ENCODE peak calls at places on chromosomes 4 and X, in six cellular contexts. J is HTR-8/SVneo; B is T-helper 1 cell; K is naive thymus-derived CD4-positive, alpha-beta T cell; V is stromal cell of bone marrow; C is SK-N-SH. M is an unnamed sample.

GRCh38 chr4:168475745-168476144 is 4.5 kb downstream of the DDX60L start:
- DNase-seq in B (no peak), K (no peak), C (no peak), J (no peak), V (no peak), M (no peak)

GRCh38 chrX:53659039-53659438 is 27.5 kb downstream of the HUWE1 start:
- DNase-seq in B (no peak), C (no peak), K (no peak), V (no peak), J (no peak), M (no peak)

GRCh38 chr4:182382941-182383340 is 139.7 kb downstream of the TENM3 start:
- DNase-seq in B (no peak), K (no peak), V (no peak), J (no peak), C (no peak), M (no peak)

GRCh38 chr4:40375090-40375489 is 40.0 kb downstream of the CHRNA9 start:
- DNase-seq in J (no peak), C (no peak), K (no peak), B (no peak), V (no peak), M (no peak)

GRCh38 chr4:87523307-87523706 is 5.9 kb downstream of the SPARCL1 start:
- DNase-seq in C (no peak), V (no peak), J (no peak), B (no peak), K (no peak), M (no peak)

GRCh38 chr4:133320576-133321170 is 171.6 kb downstream of the PCDH10 start:
- DNase-seq in J (peak), B (no peak), C (peak), V (peak), K (no peak), M (no peak)

GRCh38 chrX:124925681-124926080 is 394.0 kb upstream of the TEX13C start:
- DNase-seq in B (no peak), C (no peak), J (no peak), V (no peak), K (no peak), M (no peak)

GRCh38 chrX:51336584-51336983 is 4.0 kb downstream of the NUDT10 start:
- DNase-seq in V (peak), J (peak), C (peak), K (no peak), B (no peak), M (no peak)

GRCh38 chr4:7618361-7618760 is 183.6 kb upstream of the PSAPL1 start:
- DNase-seq in K (no peak), V (no peak), C (no peak), B (no peak), J (no peak), M (no peak)

GRCh38 chr4:128869801-128870509 is 60.5 kb downstream of the JADE1 start:
- DNase-seq in V (no peak), B (no peak), K (no peak), C (no peak), J (no peak), M (no peak)

GRCh38 chr4:160319221-160319867 is 1216.5 kb downstream of the RAPGEF2 start:
- DNase-seq in J (peak), V (peak), K (no peak), B (no peak), C (no peak), M (no peak)

GRCh38 chr4:127776620-127777019 is 5.5 kb upstream of the HSPA4L start:
- DNase-seq in J (no peak), K (no peak), B (no peak), C (no peak), V (no peak), M (no peak)

GRCh38 chrX:56113785-56114436 is 118.2 kb upstream of the KLF8 start:
- DNase-seq in C (no peak), V (no peak), J (no peak), B (no peak), K (no peak), M (peak)

GRCh38 chrX:48761674-48762471 is at the start of gene GLOD5:
- DNase-seq in B (no peak), K (no peak), C (peak), V (no peak), J (peak), M (peak)